ENCODE peak calls at places on chromosome 11, in four cellular contexts. V, A, I and C are unnamed samples.
A peak's percentile ranks its signal among the peaks of the same experiment; 100 is the strongest.

GRCh38 chr11:126257144-126257543 is 11.6 kb downstream of the SRPRA start:
- DNase-seq in A (no peak), I (no peak), V (no peak), C (no peak)

GRCh38 chr11:73326929-73327811 is 19.1 kb downstream of the ARHGEF17 start:
- DNase-seq in V (peak; percentile 81), I (no peak), A (no peak), C (no peak)

GRCh38 chr11:57479925-57480324 is 19.6 kb downstream of the RTN4RL2 start:
- DNase-seq in I (no peak), V (no peak), A (no peak), C (no peak)

GRCh38 chr11:117110294-117110950 is 12.2 kb upstream of the SIK3 start:
- DNase-seq in V (no peak), A (no peak), I (no peak), C (no peak)

GRCh38 chr11:123654566-123655081 is at the start of gene SCN3B:
- DNase-seq in V (peak; percentile 81), I (peak; percentile 90), A (peak; percentile 35), C (peak; percentile 72)

GRCh38 chr11:88304352-88304751 is 33.2 kb downstream of the CTSC start:
- DNase-seq in I (no peak), V (no peak), A (no peak), C (no peak)

GRCh38 chr11:64209563-64209843 is 3.0 kb downstream of the FERMT3 start:
- DNase-seq in I (no peak), A (no peak), V (no peak), C (no peak)

GRCh38 chr11:66048525-66049313 is at the start of gene GAL3ST3:
- DNase-seq in V (no peak), A (no peak), I (no peak), C (peak; percentile 66)

GRCh38 chr11:106495046-106495445 is 417.6 kb downstream of the AASDHPPT start:
- DNase-seq in I (no peak), A (no peak), V (peak; percentile 68), C (no peak)

GRCh38 chr11:69009441-69010211 is 3.4 kb downstream of the MRGPRF start:
- DNase-seq in V (peak; percentile 16), A (no peak), I (no peak), C (no peak)

GRCh38 chr11:16815047-16815767 is 76.8 kb downstream of the C11orf58 start:
- DNase-seq in I (no peak), A (no peak), V (peak; percentile 21), C (no peak)

GRCh38 chr11:117443269-117444186 is 115.9 kb downstream of the CEP164 start:
- DNase-seq in I (peak; percentile 72), V (peak; percentile 25), A (no peak), C (peak; percentile 59)

GRCh38 chr11:81966340-81966739 is 767.3 kb downstream of the FAM181B start:
- DNase-seq in I (no peak), A (no peak), V (no peak), C (no peak)

GRCh38 chr11:34208266-34209135 is 103.1 kb downstream of the NAT10 start:
- DNase-seq in A (no peak), V (peak; percentile 56), I (no peak), C (no peak)

GRCh38 chr11:57368106-57368826 is 12.7 kb downstream of the PRG3 start:
- DNase-seq in I (no peak), A (no peak), V (no peak), C (no peak)

GRCh38 chr11:68690671-68691401 is 6.5 kb downstream of the GAL start:
- DNase-seq in I (no peak), V (no peak), A (no peak), C (no peak)

GRCh38 chr11:114088836-114089235 is 29.3 kb downstream of the ZBTB16 start:
- DNase-seq in V (no peak), A (no peak), I (no peak), C (no peak)

GRCh38 chr11:393219-394033 is 583 bp upstream of the PKP3 start:
- DNase-seq in I (no peak), A (no peak), V (peak; percentile 76), C (no peak)

GRCh38 chr11:1750481-1750839 is at the start of gene IFITM10:
- DNase-seq in A (no peak), V (no peak), I (no peak), C (no peak)

GRCh38 chr11:9385288-9385902 is 943 bp downstream of the IPO7 start:
- DNase-seq in V (no peak), I (no peak), A (no peak), C (no peak)

GRCh38 chr11:10452211-10452767 is 2.8 kb upstream of the AMPD3 start:
- DNase-seq in A (no peak), I (no peak), V (no peak), C (no peak)

GRCh38 chr11:113681711-113682410 is 24.2 kb downstream of the TMPRSS5 start:
- DNase-seq in I (peak; percentile 56), A (no peak), V (peak; percentile 59), C (no peak)

GRCh38 chr11:95264881-95265280 is 33.9 kb upstream of the SESN3 start:
- DNase-seq in A (no peak), V (no peak), I (no peak), C (no peak)

GRCh38 chr11:68216171-68216938 is 3.3 kb upstream of the KMT5B start:
- DNase-seq in I (no peak), V (no peak), A (no peak), C (no peak)

GRCh38 chr11:121615506-121615905 is 162.7 kb upstream of the SORL1-AS1 start:
- DNase-seq in A (no peak), I (no peak), V (peak; percentile 73), C (no peak)

GRCh38 chr11:70481625-70482528 is 83.5 kb downstream of the CTTN start:
- DNase-seq in V (peak; percentile 82), I (no peak), A (no peak), C (no peak)

GRCh38 chr11:60100511-60100910 is 12.0 kb downstream of the MS4A2 start:
- DNase-seq in A (no peak), I (no peak), V (no peak), C (no peak)

GRCh38 chr11:102318469-102318868 is 1.2 kb downstream of the BIRC3 start:
- DNase-seq in A (no peak), I (no peak), V (peak; percentile 20), C (no peak)